ENCODE peak calls at places on chromosomes 1 and 21, in seven cellular contexts. Y, G, I, A, E, H and L are unnamed samples.
A peak's percentile ranks its signal among the peaks of the same experiment; 100 is the strongest.

GRCh38 chr21:39098696-39099111 is 84.5 kb downstream of the PSMG1 start:
- DNase-seq in H (peak; percentile 10), A (no peak), G (no peak), Y (no peak), I (no peak), E (no peak), L (no peak)

GRCh38 chr21:34545079-34545884 is 33.3 kb upstream of the KCNE1 start:
- DNase-seq in I (peak; percentile 27), G (peak; percentile 89), H (peak; percentile 49), Y (no peak), E (peak; percentile 67), A (no peak), L (no peak)

GRCh38 chr1:216785760-216786159 is 62.5 kb upstream of the ESRRG start:
- DNase-seq in H (no peak), I (no peak), A (no peak), E (no peak), Y (no peak), G (peak; percentile 20), L (no peak)

GRCh38 chr1:16013220-16013907 is 4.5 kb downstream of the HSPB7 start:
- DNase-seq in A (no peak), G (peak; percentile 48), H (peak; percentile 90), Y (peak; percentile 60), E (peak; percentile 82), I (peak; percentile 27), L (no peak)

GRCh38 chr1:177862916-177863315 is 106.9 kb downstream of the SEC16B start:
- DNase-seq in Y (no peak), I (no peak), H (no peak), E (no peak), A (no peak), G (no peak), L (no peak)

GRCh38 chr1:166036092-166036491 is 130.7 kb downstream of the FAM78B start:
- DNase-seq in A (no peak), E (peak; percentile 49), H (no peak), I (no peak), G (no peak), Y (no peak), L (no peak)

GRCh38 chr21:35026153-35026499 is 23.0 kb downstream of the RUNX1 start:
- DNase-seq in I (no peak), E (no peak), G (no peak), H (no peak), Y (no peak), A (no peak), L (no peak)

GRCh38 chr1:37807220-37807554 is 403 bp upstream of the C1orf122 start:
- DNase-seq in H (no peak), A (no peak), E (no peak), I (no peak), G (no peak), Y (peak; percentile 48), L (no peak)

GRCh38 chr1:154955718-154956513 is at the start of gene PBXIP1:
- DNase-seq in Y (peak; percentile 94), H (peak; percentile 94), G (peak; percentile 89), A (no peak), I (peak; percentile 97), E (peak; percentile 89), L (no peak)

GRCh38 chr1:15028117-15028516 is 125.4 kb upstream of the TMEM51 start:
- DNase-seq in I (no peak), G (peak; percentile 28), E (peak; percentile 77), H (no peak), Y (no peak), A (peak; percentile 56), L (peak; percentile 24)

GRCh38 chr1:156648951-156649350 is 7.0 kb downstream of the BCAN start:
- DNase-seq in A (no peak), H (no peak), G (no peak), I (no peak), E (no peak), Y (no peak), L (no peak)

GRCh38 chr21:38139380-38140168 is 117.2 kb upstream of the KCNJ15 start:
- DNase-seq in Y (no peak), A (no peak), H (no peak), G (peak; percentile 25), I (no peak), E (no peak), L (peak; percentile 24)

GRCh38 chr1:183021405-183022201 is 1.6 kb upstream of the LAMC1 start:
- DNase-seq in A (no peak), G (no peak), H (no peak), Y (peak; percentile 15), E (no peak), I (no peak), L (no peak)

GRCh38 chr21:31173881-31174555 is 135.7 kb upstream of the KRTAP19-8 start:
- DNase-seq in Y (peak; percentile 76), H (peak; percentile 43), G (peak; percentile 8), E (peak; percentile 73), I (no peak), A (peak; percentile 59), L (no peak)

GRCh38 chr21:34569381-34569979 is 45.4 kb downstream of the RCAN1 start:
- DNase-seq in Y (no peak), G (no peak), I (peak; percentile 49), A (no peak), H (no peak), E (no peak), L (no peak)

GRCh38 chr1:94068096-94068830 is 52.7 kb downstream of the ABCA4 start:
- DNase-seq in I (peak; percentile 29), E (no peak), H (no peak), A (no peak), Y (no peak), G (no peak), L (no peak)

GRCh38 chr1:77545970-77546369 is 136.5 kb downstream of the ZZZ3 start:
- DNase-seq in Y (no peak), H (no peak), E (no peak), A (no peak), I (no peak), G (no peak), L (no peak)

GRCh38 chr1:100799954-100800612 is 80.5 kb downstream of the VCAM1 start:
- DNase-seq in Y (no peak), G (no peak), I (no peak), E (no peak), A (no peak), H (no peak), L (no peak)

GRCh38 chr1:234327577-234328164 is 45.6 kb upstream of the COA6 start:
- DNase-seq in I (no peak), E (no peak), G (no peak), A (no peak), Y (no peak), H (peak; percentile 6), L (no peak)

GRCh38 chr1:67429528-67430357 is 459 bp downstream of the SERBP1 start:
- DNase-seq in E (no peak), I (peak; percentile 33), A (no peak), Y (peak; percentile 38), G (no peak), H (peak; percentile 41), L (no peak)

GRCh38 chr1:34478460-34479076 is 276.3 kb upstream of the GJB5 start:
- DNase-seq in H (peak; percentile 14), Y (no peak), A (no peak), E (no peak), G (no peak), I (no peak), L (no peak)

GRCh38 chr1:26165126-26165892 is 3.5 kb downstream of the C1orf232 start:
- DNase-seq in A (no peak), E (no peak), G (peak; percentile 11), Y (no peak), I (no peak), H (no peak), L (no peak)
- H3K27me3 ChIP-seq in A (no peaks in the 10 kb centered on the region), E (no peaks in the 10 kb centered on the region), G (no peaks in the 10 kb centered on the region), Y (no peaks in the 10 kb centered on the region), I (peaks cover 4% of the 10 kb centered on the region), H (no peaks in the 10 kb centered on the region), L (peaks cover 17% of the 10 kb centered on the region)

DNA sequence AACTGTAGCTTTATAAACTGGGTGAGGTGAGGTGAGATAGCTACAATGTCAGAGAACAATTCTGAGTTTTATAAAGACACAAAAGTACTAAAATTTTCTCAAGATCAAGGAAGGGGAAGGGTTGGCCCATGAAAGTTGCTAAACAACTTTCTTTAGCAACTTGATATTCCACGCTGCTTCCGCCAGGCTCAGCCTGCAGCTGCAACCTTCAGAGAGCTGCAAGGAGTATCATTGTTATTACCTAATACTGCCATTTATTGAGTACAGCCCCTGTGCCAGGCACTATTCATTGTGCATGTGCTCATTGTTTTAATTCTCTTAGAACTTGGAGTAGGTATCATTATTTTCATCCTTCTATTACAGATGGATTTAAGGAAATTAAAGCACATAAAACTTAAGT is 34.1 kb upstream of the SUCO start:
- DNase-seq in Y (no peak), H (no peak), A (no peak), G (no peak), I (no peak), E (no peak), L (no peak)
- H3K27ac ChIP-seq in Y (no peak overlapping the region), H (no peak overlapping the region), A (no peak overlapping the region), G (no peak overlapping the region), I (peak overlapping the region; percentile 27), E (no peak overlapping the region), L (no peak overlapping the region)

DNA sequence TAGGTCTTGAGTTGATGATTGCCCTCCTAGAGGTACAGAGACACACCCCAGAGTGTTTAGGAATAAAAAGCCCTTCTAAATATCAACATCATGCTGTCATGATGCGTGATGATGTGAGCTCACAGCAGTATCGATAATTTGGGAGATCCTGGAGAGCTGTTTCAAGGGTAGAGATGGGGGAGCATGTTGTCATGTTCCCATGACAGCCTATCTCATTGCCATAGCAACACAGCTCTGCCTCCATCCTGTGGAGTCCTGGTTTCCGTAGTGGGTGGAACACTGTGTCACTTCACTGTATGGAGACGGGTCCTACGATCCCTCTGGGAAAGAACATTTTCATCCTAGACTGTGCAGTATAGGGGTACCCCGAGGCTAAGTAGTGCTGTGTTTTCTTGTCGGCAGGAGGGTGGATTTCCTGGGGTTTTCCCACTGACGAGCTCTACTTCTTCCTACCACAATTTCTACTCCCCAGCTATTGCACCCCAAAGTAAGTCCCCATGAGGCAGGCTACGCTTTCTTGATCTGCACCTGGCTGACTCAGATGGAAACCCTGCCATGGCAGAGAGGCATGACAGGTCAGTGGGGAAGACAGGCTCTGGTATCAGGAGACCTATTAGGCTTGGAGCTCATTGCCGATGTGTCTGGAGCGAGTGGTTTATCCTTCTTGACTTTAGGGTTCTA is 7.2 kb downstream of the KISS1 start:
- DNase-seq in A (no peak), Y (peak; percentile 67), G (no peak), H (no peak), I (no peak), E (no peak), L (no peak)
- H3K27me3 ChIP-seq in A (no peaks in the 10 kb centered on the region), Y (no peaks in the 10 kb centered on the region), G (peaks cover 36% of the 10 kb centered on the region), H (peaks cover 75% of the 10 kb centered on the region), I (no peaks in the 10 kb centered on the region), E (no peaks in the 10 kb centered on the region), L (peaks cover 6% of the 10 kb centered on the region)

DNA sequence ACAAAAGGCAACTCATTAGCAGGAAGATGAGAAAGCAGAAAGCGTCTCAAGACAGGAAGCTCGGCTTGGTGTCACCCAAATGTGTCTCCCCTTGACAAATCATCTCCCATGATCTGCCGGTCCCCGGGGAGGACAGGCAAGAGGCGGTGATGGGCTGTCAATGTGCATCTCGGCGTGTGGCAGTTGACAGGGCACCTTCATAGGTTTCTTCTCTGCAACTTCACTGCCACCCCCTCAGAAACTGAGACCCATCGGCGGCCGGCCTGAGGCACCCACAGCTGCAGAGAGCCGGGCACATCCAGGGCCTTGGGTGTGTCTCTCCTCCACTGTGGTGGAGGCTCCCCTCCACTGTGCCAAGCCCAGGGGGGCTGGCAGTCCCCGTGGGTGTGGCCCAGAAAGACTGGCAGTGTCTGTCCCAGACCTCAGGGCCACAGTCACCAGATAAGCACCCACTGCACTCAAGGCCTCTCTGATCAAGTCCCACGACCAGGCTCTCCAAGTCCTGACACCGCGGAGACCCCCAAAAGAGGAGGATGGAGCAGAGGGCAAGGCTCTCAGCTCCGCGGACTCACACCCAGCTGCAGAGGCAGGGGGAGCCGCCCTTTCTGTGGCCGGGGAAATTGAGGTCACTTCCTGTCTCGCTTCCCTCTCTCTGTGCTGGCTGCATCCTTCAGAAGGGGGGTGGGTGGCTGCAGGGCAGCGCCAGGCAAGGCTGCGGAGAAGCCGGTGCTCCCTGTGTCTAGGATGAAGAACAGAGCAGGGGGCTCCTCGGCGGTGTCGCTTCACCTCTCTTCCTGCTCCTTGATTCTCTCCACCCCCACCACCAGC is 39.6 kb upstream of the LBR start:
- DNase-seq in E (peak; percentile 72), G (no peak), I (peak; percentile 51), H (no peak), A (peak; percentile 48), Y (no peak), L (no peak)
- H3K27ac ChIP-seq in E (peak overlapping the region; percentile 57), G (peak overlapping the region; percentile 56), I (peak overlapping the region; percentile 81), H (no peak overlapping the region), A (peak overlapping the region; percentile 50), Y (no peak overlapping the region), L (no peak overlapping the region)